ENCODE peak calls at places on chromosomes 16 and 17, in four cellular contexts. H is lung, N is left lung, M is cardiac muscle cell. B is an unnamed sample.

GRCh38 chr17:6420173-6420641 is 14.7 kb downstream of the AIPL1 start:
- DNase-seq in H (no peak), N (no peak), M (peak; percentile 17), B (no peak)

GRCh38 chr17:32936894-32937500 is 9.0 kb downstream of the TMEM98 start:
- DNase-seq in H (peak; percentile 68), N (peak; percentile 85), M (peak; percentile 92), B (peak; percentile 42)

GRCh38 chr16:154223-155030 is 2.0 kb downstream of the HBZ start:
- DNase-seq in H (no peak), N (no peak), M (peak; percentile 35), B (no peak)

GRCh38 chr16:56389554-56389953 is 35.8 kb downstream of the AMFR start:
- DNase-seq in H (no peak), N (no peak), M (peak; percentile 50), B (no peak)

GRCh38 chr16:70512456-70512855 is 10.9 kb downstream of the COG4 start:
- DNase-seq in H (no peak), N (no peak), M (no peak), B (no peak)

GRCh38 chr16:81586421-81586820 is 141.8 kb downstream of the CMIP start:
- DNase-seq in H (no peak), N (no peak), M (no peak), B (no peak)

GRCh38 chr16:56615353-56615752 is 7.0 kb downstream of the MT2A start:
- DNase-seq in H (no peak), N (no peak), M (peak; percentile 31), B (no peak)

GRCh38 chr17:18319604-18320256 is 4.6 kb downstream of the SMCR8 start:
- DNase-seq in H (no peak), N (no peak), M (peak; percentile 77), B (no peak)

GRCh38 chr17:7838291-7839075 is 4.5 kb downstream of the KDM6B start:
- DNase-seq in H (peak; percentile 43), N (no peak), M (peak; percentile 89), B (no peak)

GRCh38 chr16:9012848-9013507 is 49.3 kb upstream of the USP7 start:
- DNase-seq in H (no peak), N (no peak), M (peak; percentile 23), B (no peak)

GRCh38 chr16:24718967-24719521 is 10.4 kb upstream of the TNRC6A start:
- DNase-seq in H (no peak), N (no peak), M (no peak), B (no peak)

GRCh38 chr17:47687748-47688147 is 6.2 kb upstream of the TBKBP1 start:
- DNase-seq in H (no peak), N (no peak), M (no peak), B (no peak)

GRCh38 chr17:31099051-31099450 is 4.3 kb downstream of the NF1 start:
- DNase-seq in H (no peak), N (no peak), M (peak; percentile 55), B (no peak)

GRCh38 chr16:3179651-3180050 is 8.4 kb upstream of the OR1F1 start:
- DNase-seq in H (no peak), N (no peak), M (no peak), B (no peak)

GRCh38 chr16:3180445-3180878 is 7.5 kb upstream of the OR1F1 start:
- DNase-seq in H (no peak), N (no peak), M (no peak), B (no peak)

GRCh38 chr16:3186946-3187690 is 886 bp upstream of the OR1F1 start:
- DNase-seq in H (no peak), N (no peak), M (no peak), B (no peak)

GRCh38 chr16:3182608-3183444 is 5.2 kb upstream of the OR1F1 start:
- DNase-seq in H (no peak), N (no peak), M (peak; percentile 57), B (peak; percentile 78)

DNA sequence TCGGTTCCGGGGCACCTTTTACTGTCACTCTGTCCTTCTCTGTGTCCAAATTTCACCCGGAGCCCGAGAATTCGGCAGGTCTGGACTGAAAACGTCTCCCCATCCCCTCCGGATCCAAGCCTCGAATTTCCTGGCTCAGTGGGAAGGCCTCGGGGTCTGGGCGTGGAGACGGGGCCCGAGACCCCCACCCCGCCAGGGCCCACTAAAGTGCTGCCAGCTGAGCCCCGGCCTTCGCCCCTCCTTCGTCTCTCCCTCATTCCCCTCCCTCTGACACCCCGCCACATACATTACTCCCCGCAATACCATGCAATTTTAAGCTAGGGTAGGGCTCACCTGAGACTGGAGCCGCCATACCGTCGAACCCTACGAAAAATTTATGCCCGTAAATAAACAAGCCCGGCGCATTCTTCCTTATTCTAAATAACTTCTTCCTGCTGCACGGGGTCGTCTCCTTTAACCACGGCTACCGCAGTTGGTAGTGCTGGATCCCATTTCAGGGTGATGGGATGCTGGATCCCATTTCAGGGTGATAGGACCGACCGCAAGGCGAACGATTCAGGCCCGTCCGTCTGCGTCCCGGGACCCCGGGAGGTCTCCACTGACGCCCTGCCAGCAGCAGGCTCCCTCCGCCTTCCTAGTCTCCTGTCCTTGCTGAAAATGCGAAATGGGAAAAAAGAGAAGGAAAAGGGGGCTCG is 4.4 kb upstream of the OR1F1 start:
- DNase-seq in H (no peak), N (no peak), M (no peak), B (peak; percentile 44)
- H3K4me3 ChIP-seq in H (no peak overlapping the region), N (peak overlapping the region; percentile 17), M (peak overlapping the region; percentile 25), B (peak overlapping the region; percentile 58)

DNA sequence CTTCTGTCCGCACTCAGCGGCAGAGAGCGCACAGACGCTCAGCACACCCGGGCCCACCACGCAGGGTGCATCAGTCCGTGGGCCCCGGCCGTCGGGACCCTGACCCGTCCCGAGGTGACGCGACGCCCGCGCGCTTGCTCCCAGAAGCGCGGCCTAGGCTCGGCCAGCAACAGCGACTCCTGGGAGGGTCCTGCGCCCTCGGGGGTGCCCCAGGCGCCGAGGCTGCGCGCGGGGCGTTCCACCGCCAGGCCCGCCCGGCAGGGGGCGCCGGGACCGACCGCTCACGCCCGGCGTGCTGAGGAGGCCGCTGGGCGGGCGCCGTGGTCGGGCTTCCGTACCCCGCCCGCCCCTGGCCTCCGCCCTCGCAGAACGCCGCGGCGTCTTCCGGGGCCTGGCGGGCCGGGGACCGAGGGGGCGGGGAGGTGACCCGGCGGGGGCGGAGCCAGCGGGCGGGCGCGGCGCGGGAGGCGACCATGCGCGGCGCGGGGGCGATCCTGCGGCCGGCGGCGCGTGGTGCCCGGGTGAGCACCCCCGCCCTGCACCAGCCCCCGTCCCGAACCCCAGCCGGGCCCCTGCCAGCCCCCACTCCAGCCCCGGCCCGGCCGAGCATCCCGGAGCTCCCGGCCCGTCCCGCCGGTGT is at the start of gene CISD3:
- DNase-seq in H (peak; percentile 82), N (peak; percentile 98), M (peak; percentile 90), B (peak; percentile 92)
- TF ChIP-seq CTCF in H (peak; percentile 54), N (peak; percentile 69), M (peak; percentile 45), B (no peak)

DNA sequence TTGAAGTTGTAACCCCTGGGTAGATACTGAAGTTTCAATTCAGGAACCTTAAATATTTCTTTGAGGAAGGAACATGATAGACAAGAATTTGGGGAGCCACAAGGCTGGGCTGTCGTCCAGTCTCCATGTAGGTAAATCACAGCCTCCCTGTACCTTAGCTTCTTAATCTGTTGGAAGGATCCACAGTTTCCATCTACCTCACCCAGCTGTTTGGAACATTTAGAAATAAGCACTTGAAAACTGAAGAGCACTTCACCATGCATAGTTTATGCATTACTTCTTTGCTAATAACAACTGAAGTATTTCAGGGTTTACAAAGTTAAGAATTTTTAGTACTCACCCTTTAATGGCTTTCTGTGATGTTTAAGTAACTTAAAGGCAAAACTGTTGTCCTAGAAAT is 17.2 kb downstream of the TXNDC11 start:
- DNase-seq in H (no peak), N (no peak), M (no peak), B (no peak)
- H3K36me3 ChIP-seq in H (peaks cover 16% of the 10 kb centered on the region), N (no peaks in the 10 kb centered on the region), M (peaks cover 32% of the 10 kb centered on the region), B (peaks cover 20% of the 10 kb centered on the region)

GRCh38 chr16:83899978-83900377 is 1.1 kb downstream of the MLYCD start:
- DNase-seq in H (no peak), N (no peak), M (no peak), B (no peak)

GRCh38 chr16:83901101-83901500 is 2.2 kb downstream of the MLYCD start:
- DNase-seq in H (no peak), N (no peak), M (no peak), B (no peak)

GRCh38 chr16:83899272-83899897 is 470 bp downstream of the MLYCD start:
- DNase-seq in H (peak; percentile 32), N (peak; percentile 90), M (peak; percentile 73), B (peak; percentile 70)

GRCh38 chr16:83898463-83899271 is at the start of gene MLYCD:
- DNase-seq in H (peak; percentile 84), N (peak; percentile 96), M (peak; percentile 87), B (peak; percentile 84)

DNA sequence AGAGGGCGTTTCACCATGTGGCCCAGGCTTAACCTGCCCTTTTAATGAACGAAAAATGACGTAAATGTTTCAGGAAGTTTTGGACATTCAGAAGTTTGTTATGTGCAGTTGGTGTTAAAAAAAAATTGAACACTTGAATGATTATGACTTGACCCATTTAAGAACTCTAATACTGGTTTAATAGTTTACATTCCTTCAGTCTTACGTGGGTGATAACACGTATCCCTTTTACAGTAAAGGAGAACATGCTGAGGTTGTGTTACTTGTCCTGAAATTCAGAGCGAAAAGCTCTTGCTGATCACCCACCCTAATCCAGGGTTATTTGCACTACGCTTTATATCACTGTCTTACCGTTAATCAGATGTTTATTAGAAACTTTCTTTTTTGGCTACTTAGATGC is 1.7 kb downstream of the MLYCD start:
- DNase-seq in H (no peak), N (no peak), M (no peak), B (no peak)
- H3K4me3 ChIP-seq in H (no peak overlapping the region), N (no peak overlapping the region), M (no peak overlapping the region), B (no peak overlapping the region)

DNA sequence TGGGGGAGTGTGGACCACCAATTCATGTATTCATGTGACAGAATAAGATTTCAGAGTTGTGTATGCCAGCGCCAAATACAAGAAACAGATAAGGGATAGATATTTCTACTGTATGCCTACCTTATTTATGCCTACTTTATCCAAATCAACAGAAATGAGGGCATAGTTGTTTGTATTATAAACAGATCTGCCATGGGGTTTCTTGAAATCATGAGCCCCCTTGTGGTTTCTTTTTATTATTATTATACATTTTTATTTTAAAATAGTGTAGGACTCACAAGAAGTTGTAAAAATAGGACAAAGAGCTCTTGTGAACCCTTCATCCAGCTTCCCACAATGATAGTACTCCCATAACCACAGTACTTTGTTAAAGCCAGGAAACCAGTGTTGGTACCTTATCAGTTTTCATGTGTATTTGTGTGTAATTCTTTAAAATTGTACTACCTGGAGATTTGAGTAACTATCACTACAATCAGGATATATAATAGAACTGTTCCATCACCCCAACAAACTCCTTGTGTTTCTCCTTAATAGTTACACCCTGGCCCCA is 229.4 kb downstream of the CCDC182 start:
- DNase-seq in H (no peak), N (no peak), M (no peak), B (no peak)
- TF ChIP-seq CTCF in H (no peak), N (no peak), M (peak; percentile 2), B (no peak)

B was measured in GM06990.